ENCODE peak calls at places on chromosomes 6 and 20, in seven cellular contexts. E, I, G, Q, X, M and K are unnamed samples.

GRCh38 chr6:32700391-32701040 is 34.1 kb upstream of the HLA-DQB1 start:
- DNase-seq in E (no peak), I (peak), G (peak), Q (no peak), X (peak), M (peak), K (peak)

GRCh38 chr6:66173587-66173986 is 466.6 kb upstream of the EYS start:
- DNase-seq in E (no peak), I (no peak), G (peak), Q (no peak), X (peak), M (no peak), K (no peak)

GRCh38 chr20:44745560-44746366 is at the start of gene KCNK15:
- DNase-seq in E (peak), I (peak), G (no peak), Q (no peak), X (peak), M (peak), K (peak)

GRCh38 chr20:2742934-2743559 is 50.5 kb downstream of the EBF4 start:
- DNase-seq in E (peak), I (peak), G (peak), Q (no peak), X (peak), M (peak), K (peak)

GRCh38 chr6:97147421-97147820 is 135.6 kb downstream of the MMS22L start:
- DNase-seq in E (no peak), I (no peak), G (no peak), Q (no peak), X (no peak), M (peak), K (no peak)

GRCh38 chr6:341914-342831 is 49.4 kb upstream of the IRF4 start:
- DNase-seq in E (no peak), I (no peak), G (no peak), Q (no peak), X (no peak), M (no peak), K (no peak)

GRCh38 chr20:39911497-39911896 is 777.5 kb downstream of the MAFB start:
- DNase-seq in E (no peak), I (no peak), G (no peak), Q (no peak), X (no peak), M (no peak), K (no peak)

GRCh38 chr6:43966806-43967575 is 160.3 kb downstream of the MRPL14 start:
- DNase-seq in E (no peak), I (no peak), G (no peak), Q (no peak), X (no peak), M (no peak), K (no peak)

GRCh38 chr20:47319517-47320252 is 36.8 kb downstream of the ZMYND8 start:
- DNase-seq in E (peak), I (no peak), G (peak), Q (peak), X (peak), M (peak), K (peak)

GRCh38 chr20:9360427-9360826 is 154.0 kb upstream of the LAMP5 start:
- DNase-seq in E (no peak), I (no peak), G (peak), Q (no peak), X (no peak), M (no peak), K (no peak)

GRCh38 chr6:105112577-105112976 is 67.2 kb downstream of the POPDC3 start:
- DNase-seq in E (no peak), I (no peak), G (no peak), Q (no peak), X (peak), M (no peak), K (no peak)

GRCh38 chr6:123967900-123968299 is 164.2 kb downstream of the NKAIN2 start:
- DNase-seq in E (no peak), I (no peak), G (no peak), Q (no peak), X (no peak), M (no peak), K (no peak)

GRCh38 chr20:63118786-63119450 is 97.0 kb downstream of the YTHDF1 start:
- DNase-seq in E (peak), I (no peak), G (no peak), Q (no peak), X (no peak), M (no peak), K (no peak)

GRCh38 chr6:136148523-136148922 is 101.6 kb downstream of the MTFR2 start:
- DNase-seq in E (no peak), I (no peak), G (no peak), Q (no peak), X (no peak), M (no peak), K (no peak)

GRCh38 chr6:22880686-22881433 is 311.5 kb downstream of the HDGFL1 start:
- DNase-seq in E (no peak), I (peak), G (peak), Q (no peak), X (no peak), M (peak), K (no peak)

GRCh38 chr6:159608961-159609673 is 83.9 kb downstream of the SOD2 start:
- DNase-seq in E (no peak), I (no peak), G (peak), Q (no peak), X (peak), M (peak), K (peak)

GRCh38 chr6:133313068-133313467 is 71.9 kb downstream of the EYA4 start:
- DNase-seq in E (no peak), I (no peak), G (no peak), Q (no peak), X (peak), M (no peak), K (no peak)

GRCh38 chr6:19024737-19025136 is 637.6 kb downstream of the RNF144B start:
- DNase-seq in E (no peak), I (peak), G (peak), Q (no peak), X (peak), M (peak), K (peak)

GRCh38 chr6:22062807-22063408 is 233.9 kb downstream of the PRL start:
- DNase-seq in E (no peak), I (no peak), G (no peak), Q (no peak), X (no peak), M (no peak), K (no peak)

GRCh38 chr20:37179671-37180524 is 550 bp upstream of the MROH8 start:
- DNase-seq in E (no peak), I (no peak), G (peak), Q (no peak), X (no peak), M (peak), K (no peak)

GRCh38 chr20:58481541-58482021 is 33.6 kb downstream of the APCDD1L start:
- DNase-seq in E (peak), I (no peak), G (peak), Q (no peak), X (peak), M (peak), K (peak)

GRCh38 chr6:17419189-17419575 is 25.8 kb downstream of the CAP2 start:
- DNase-seq in E (no peak), I (no peak), G (no peak), Q (no peak), X (no peak), M (no peak), K (no peak)

GRCh38 chr6:166744654-166745134 is 117.6 kb upstream of the RPS6KA2 start:
- DNase-seq in E (no peak), I (no peak), G (no peak), Q (no peak), X (peak), M (no peak), K (no peak)
- TF ChIP-seq CTCF in E (no peak), I (no peak), G (no peak), Q (no peak), X (peak), M (no peak), K (no peak)

DNA sequence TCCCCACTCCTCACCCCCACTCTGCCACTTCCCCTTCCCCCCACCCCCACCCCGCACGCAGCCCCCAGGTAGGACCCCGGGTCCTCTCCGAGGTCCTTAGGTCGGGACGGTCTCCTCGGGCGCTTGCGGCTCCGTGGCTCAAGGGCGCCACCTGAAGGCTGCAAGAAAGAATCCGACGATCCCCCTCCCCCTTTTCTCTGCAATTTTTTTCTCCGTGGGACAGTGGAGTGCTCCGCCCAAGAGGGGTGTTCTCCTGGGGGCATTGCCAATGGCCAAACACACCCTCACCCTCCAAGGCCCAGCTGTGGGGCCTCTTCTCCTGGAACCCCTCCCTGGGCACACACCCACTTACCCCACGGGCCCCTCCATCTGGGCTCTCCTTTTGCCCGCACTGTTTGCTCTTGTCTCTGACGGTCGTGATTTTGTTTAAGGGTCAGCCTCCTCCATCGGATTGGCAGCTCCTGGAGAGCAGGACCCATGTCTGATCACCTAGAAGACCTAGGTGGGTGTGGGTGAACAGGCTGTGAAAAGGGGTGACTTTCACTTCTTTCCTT is 1.1 kb upstream of the TMEM74B start:
- DNase-seq in E (peak), I (peak), G (peak), Q (no peak), X (peak), M (peak), K (peak)
- TF ChIP-seq CTCF in E (peak), I (peak), G (peak), Q (peak), X (peak), M (peak), K (peak)

GRCh38 chr6:10453596-10453995 is 38.7 kb upstream of the TFAP2A start:
- DNase-seq in E (no peak), I (no peak), G (no peak), Q (no peak), X (no peak), M (no peak), K (no peak)

GRCh38 chr6:10451828-10452509 is 37.1 kb upstream of the TFAP2A start:
- DNase-seq in E (no peak), I (no peak), G (peak), Q (peak), X (peak), M (peak), K (no peak)

GRCh38 chr6:10449751-10450150 is 34.9 kb upstream of the TFAP2A start:
- DNase-seq in E (no peak), I (no peak), G (no peak), Q (no peak), X (no peak), M (no peak), K (no peak)

GRCh38 chr6:10446548-10446947 is 31.7 kb upstream of the TFAP2A start:
- DNase-seq in E (no peak), I (no peak), G (no peak), Q (no peak), X (no peak), M (no peak), K (no peak)

DNA sequence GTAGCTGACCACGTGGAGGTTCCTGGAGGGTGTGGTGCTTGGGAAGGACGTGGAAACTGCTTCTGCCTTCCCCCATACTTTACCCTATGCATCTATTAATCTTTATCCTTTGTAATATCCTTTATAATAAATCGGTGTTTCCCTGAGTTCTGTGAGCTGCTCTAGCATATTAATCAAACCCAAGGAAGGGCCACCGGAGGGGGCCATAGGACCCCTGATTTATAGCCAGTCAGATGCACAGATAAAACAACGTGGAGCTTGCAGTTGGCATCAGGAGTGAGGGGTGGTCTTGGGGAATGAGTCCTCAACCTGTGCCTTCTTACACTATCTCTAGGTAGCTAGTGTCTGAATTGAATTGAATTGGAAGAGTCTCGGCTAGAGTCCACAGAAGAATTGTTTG is 36.5 kb upstream of the TFAP2A start:
- DNase-seq in E (no peak), I (no peak), G (no peak), Q (no peak), X (peak), M (no peak), K (no peak)
- TF ChIP-seq CTCF in E (no peak), I (no peak), G (no peak), Q (no peak), X (peak), M (no peak), K (no peak)

GRCh38 chr6:95649451-95649850 is 72.1 kb downstream of the MANEA start:
- DNase-seq in E (no peak), I (no peak), G (no peak), Q (no peak), X (peak), M (no peak), K (no peak)

GRCh38 chr6:95654176-95654575 is 76.8 kb downstream of the MANEA start:
- DNase-seq in E (no peak), I (no peak), G (no peak), Q (no peak), X (no peak), M (no peak), K (no peak)

GRCh38 chr6:95648636-95649035 is 71.3 kb downstream of the MANEA start:
- DNase-seq in E (no peak), I (no peak), G (no peak), Q (no peak), X (peak), M (no peak), K (peak)
- TF ChIP-seq CTCF in E (no peak), I (no peak), G (no peak), Q (no peak), X (peak), M (peak), K (no peak)

GRCh38 chr20:13264902-13265301 is 43.8 kb downstream of the ISM1 start:
- DNase-seq in E (no peak), I (no peak), G (no peak), Q (no peak), X (no peak), M (no peak), K (no peak)
- TF ChIP-seq CTCF in E (no peak), I (no peak), G (no peak), Q (no peak), X (no peak), M (no peak), K (no peak)